ENCODE peak calls at places on chromosomes 13 and 19, in five cellular contexts. F is OCI-LY7, W is breast epithelium, O is fibroblast of lung, H is body of pancreas. R is an unnamed sample.
A peak's percentile ranks its signal among the peaks of the same experiment; 100 is the strongest.

GRCh38 chr19:30046522-30046921 is 104.5 kb downstream of the URI1 start:
- DNase-seq in W (no peak), F (peak; percentile 26), O (no peak), H (no peak), R (no peak)

GRCh38 chr13:33690321-33690720 is 127.6 kb upstream of the RFC3 start:
- DNase-seq in O (no peak), W (no peak), H (no peak), F (no peak), R (no peak)

GRCh38 chr13:99215466-99215865 is 14.8 kb downstream of the UBAC2 start:
- DNase-seq in F (no peak), H (no peak), O (no peak), W (no peak), R (no peak)

GRCh38 chr19:29040291-29040690 is 172.7 kb downstream of the UQCRFS1 start:
- DNase-seq in W (no peak), F (no peak), H (no peak), O (no peak), R (no peak)

GRCh38 chr13:24842533-24843278 is 78.7 kb downstream of the RNF17 start:
- DNase-seq in O (peak; percentile 28), H (no peak), W (no peak), F (no peak), R (no peak)

GRCh38 chr13:32824671-32825070 is 191.6 kb upstream of the KL start:
- DNase-seq in H (no peak), F (no peak), W (no peak), O (peak; percentile 86), R (no peak)

GRCh38 chr19:10551698-10552301 is 8.1 kb downstream of the ATG4D start:
- DNase-seq in O (peak; percentile 22), W (no peak), F (peak; percentile 54), H (peak; percentile 40), R (no peak)

GRCh38 chr19:405138-405965 is 3.6 kb downstream of the C2CD4C start:
- DNase-seq in H (no peak), F (no peak), W (no peak), O (no peak), R (no peak)

GRCh38 chr19:37928527-37929286 is 21.7 kb downstream of the SIPA1L3 start:
- DNase-seq in W (no peak), F (peak; percentile 96), O (no peak), H (no peak), R (no peak)

GRCh38 chr19:10516671-10517286 is 468 bp downstream of the S1PR5 start:
- DNase-seq in O (no peak), H (peak; percentile 27), W (no peak), F (no peak), R (no peak)

GRCh38 chr13:59494151-59494550 is 669.6 kb downstream of the DIAPH3 start:
- DNase-seq in H (no peak), W (no peak), F (no peak), O (no peak), R (no peak)

GRCh38 chr13:46801831-46802230 is 4.9 kb upstream of the ESD start:
- DNase-seq in F (no peak), W (no peak), H (no peak), O (no peak), R (no peak)

GRCh38 chr13:70189981-70190380 is 81.7 kb upstream of the KLHL1 start:
- DNase-seq in O (no peak), H (no peak), F (no peak), W (no peak), R (no peak)

GRCh38 chr13:75836441-75836840 is 200.3 kb downstream of the LMO7 start:
- DNase-seq in W (peak; percentile 34), H (peak; percentile 77), F (no peak), O (no peak), R (no peak)

GRCh38 chr13:23824355-23824754 is 64.8 kb downstream of the MIPEP start:
- DNase-seq in H (no peak), W (no peak), O (no peak), F (no peak), R (no peak)

GRCh38 chr13:34901577-34901976 is 40.5 kb upstream of the NBEA start:
- DNase-seq in O (no peak), W (no peak), F (no peak), H (no peak), R (no peak)

GRCh38 chr19:29370276-29370675 is 155.5 kb upstream of the VSTM2B start:
- DNase-seq in W (no peak), O (no peak), F (no peak), H (no peak), R (no peak)

GRCh38 chr13:95502216-95502615 is 50.3 kb upstream of the CLDN10 start:
- DNase-seq in W (no peak), O (no peak), H (no peak), F (no peak), R (no peak)

GRCh38 chr13:49220856-49221614 is 897 bp downstream of the MLNR start:
- DNase-seq in H (no peak), F (no peak), O (no peak), W (no peak), R (peak; percentile 34)

GRCh38 chr13:97068964-97069815 is 74.9 kb upstream of the OXGR1 start:
- DNase-seq in H (no peak), W (no peak), F (no peak), O (no peak), R (no peak)

GRCh38 chr13:91572944-91573535 is 174.6 kb downstream of the GPC5 start:
- DNase-seq in O (peak; percentile 64), H (no peak), W (no peak), F (no peak), R (no peak)

GRCh38 chr19:38264486-38265212 is at the start of gene SPINT2:
- DNase-seq in O (no peak), W (no peak), F (peak; percentile 87), H (no peak), R (peak; percentile 82)

GRCh38 chr19:34838248-34838647 is 65.2 kb upstream of the ZNF599 start:
- DNase-seq in W (no peak), H (no peak), O (peak; percentile 2), F (peak; percentile 13), R (no peak)

GRCh38 chr19:45202637-45203036 is 24.1 kb downstream of the BLOC1S3 start:
- DNase-seq in O (no peak), F (no peak), W (peak; percentile 62), H (no peak), R (no peak)

GRCh38 chr19:45195764-45196163 is 17.2 kb downstream of the BLOC1S3 start:
- DNase-seq in F (no peak), O (no peak), H (no peak), W (no peak), R (no peak)

GRCh38 chr19:45205810-45206209 is 27.2 kb downstream of the BLOC1S3 start:
- DNase-seq in W (no peak), H (no peak), F (no peak), O (no peak), R (no peak)

GRCh38 chr19:45206328-45206727 is 27.7 kb downstream of the BLOC1S3 start:
- DNase-seq in W (no peak), H (no peak), O (no peak), F (no peak), R (no peak)

DNA sequence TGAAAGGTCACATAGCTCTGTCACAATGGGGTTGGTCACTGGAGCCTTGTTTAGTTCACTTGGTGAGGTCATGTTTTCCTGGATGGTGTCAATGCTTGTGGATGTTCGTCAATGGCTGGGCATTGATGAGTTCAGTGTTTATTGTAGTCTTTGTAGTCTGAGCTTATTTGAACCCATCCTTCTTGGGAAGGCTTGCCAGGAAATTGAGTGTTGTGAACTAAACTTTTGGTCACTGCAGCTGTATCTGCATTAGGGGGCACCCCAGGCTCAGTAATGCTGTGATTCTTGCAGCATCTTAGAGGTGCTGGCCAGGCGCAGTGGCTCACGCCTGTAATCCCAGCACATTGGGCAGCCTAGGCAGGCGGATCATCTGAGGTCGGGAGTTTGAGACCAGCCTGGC is 22.0 kb downstream of the BLOC1S3 start:
- DNase-seq in H (peak; percentile 31), W (no peak), F (no peak), O (peak; percentile 56), R (peak; percentile 59)
- TF ChIP-seq CTCF in H (no peak), W (no peak), F (peak; percentile 28), O (peak; percentile 35), R (peak; percentile 55)

GRCh38 chr13:51158365-51158764 is 47.3 kb upstream of the C13orf42 start:
- DNase-seq in O (no peak), F (no peak), H (no peak), W (no peak), R (peak; percentile 12)
- TF ChIP-seq CTCF in O (no peak), F (no peak), H (no peak), W (no peak), R (no peak)

DNA sequence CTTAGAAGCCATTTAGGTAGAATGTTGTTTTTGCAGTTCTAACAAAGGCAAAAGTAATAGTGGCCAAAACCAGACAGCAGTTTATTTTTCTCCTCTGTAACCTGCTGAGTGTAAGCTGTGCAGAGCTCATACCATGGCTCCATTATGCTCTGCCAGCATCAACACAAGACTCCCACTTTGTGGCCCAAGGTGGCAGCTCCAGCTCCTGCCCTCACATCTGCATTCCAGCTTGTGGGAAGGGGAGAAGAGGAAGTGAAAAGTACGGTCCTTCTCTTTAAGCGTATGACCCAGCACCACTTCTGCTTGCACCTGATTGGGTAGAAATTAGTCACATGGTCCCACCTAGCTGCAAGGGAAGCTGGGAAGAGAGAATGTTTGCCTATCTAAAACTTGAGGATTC is 19.2 kb downstream of the ADGRE1 start:
- DNase-seq in O (no peak), H (no peak), F (no peak), W (no peak), R (no peak)
- TF ChIP-seq CTCF in O (no peak), H (no peak), F (no peak), W (no peak), R (no peak)

DNA sequence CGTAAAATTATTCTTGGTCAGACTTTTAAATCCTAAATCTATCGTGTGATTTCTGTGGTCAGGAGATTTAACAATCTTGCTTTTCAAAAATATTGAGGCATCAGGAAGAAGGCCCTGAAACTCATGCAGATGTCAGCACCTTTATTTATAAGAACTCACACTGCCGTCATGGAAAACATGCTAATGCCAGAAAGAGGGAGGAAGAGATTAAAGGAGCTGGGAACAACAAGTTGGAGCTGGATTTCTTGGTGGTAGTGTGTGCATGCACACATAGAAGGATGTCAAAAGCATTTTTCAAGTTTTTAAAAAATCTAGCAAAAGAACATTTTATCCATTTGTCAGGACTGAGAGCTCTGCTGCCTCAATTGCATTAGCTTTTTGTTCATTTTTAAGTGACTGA is 342.5 kb downstream of the SPRY2 start:
- DNase-seq in H (no peak), F (no peak), W (no peak), O (no peak), R (no peak)
- TF ChIP-seq CTCF in H (no peak), F (no peak), W (no peak), O (no peak), R (no peak)

DNA sequence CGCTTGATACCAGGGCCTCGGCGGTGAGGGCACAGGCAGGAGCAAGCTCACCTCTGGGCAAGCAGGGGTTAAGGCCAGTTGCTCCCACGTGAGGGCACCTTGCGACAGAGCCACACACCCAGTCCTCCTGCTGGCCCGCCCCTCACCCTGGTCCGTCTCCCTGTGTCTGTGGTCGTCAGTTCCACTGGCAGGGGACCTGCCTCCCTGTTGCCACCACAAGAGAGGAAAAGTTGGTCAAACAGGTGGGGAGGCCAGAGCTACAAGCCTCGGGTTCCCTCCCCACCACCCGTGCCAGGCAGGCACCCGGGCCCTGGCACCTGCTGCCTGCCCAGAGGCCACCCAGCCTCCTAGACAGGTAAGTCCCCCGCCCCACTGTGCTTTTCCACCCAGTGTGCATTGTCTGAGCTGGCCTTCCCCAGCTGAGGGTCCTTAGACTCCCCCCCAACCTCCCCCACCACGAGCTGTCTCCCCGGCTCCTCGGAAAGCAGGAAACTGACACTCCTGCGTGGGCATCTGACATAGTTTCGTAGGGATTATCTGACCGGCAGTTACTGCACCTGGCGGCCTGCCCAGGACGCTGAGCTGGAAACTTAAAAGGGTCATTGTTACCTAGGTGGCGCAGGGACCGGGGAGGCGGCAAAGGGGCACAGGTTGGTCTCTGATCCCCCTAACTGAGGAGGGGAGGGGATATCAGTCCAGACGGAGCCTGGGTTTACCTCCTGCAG is at the start of gene TJP3:
- DNase-seq in W (peak; percentile 79), H (peak; percentile 81), O (no peak), F (no peak), R (no peak)
- TF ChIP-seq CTCF in W (no peak), H (no peak), O (no peak), F (no peak), R (no peak)